ENCODE peak calls at places on chromosomes 7 and 10, in ten cellular contexts. B is fibroblast of lung; O is hepatocyte; Y is natural killer cell treated with Interleukin-12 subunit alpha and Interleukin-12 subunit beta and Interleukin-15 and Interleukin-18, amount 100 ng/mL, for 72 hours; Z is cardiac muscle cell; G is kidney tubule cell; J is IMR-90; I is hepatic stellate cell; D is memory B cell; M is renal cortical epithelial cell. U is an unnamed sample.

GRCh38 chr10:74906631-74907030 is 80.2 kb downstream of the KAT6B start:
- DNase-seq in I (no peak), M (no peak), Y (no peak), Z (no peak), D (no peak), J (no peak), G (no peak), O (no peak), B (no peak), U (no peak)

GRCh38 chr7:64654796-64655548 is 11.0 kb upstream of the ZNF107 start:
- DNase-seq in Z (no peak), G (no peak), O (no peak), Y (no peak), D (no peak), J (no peak), M (no peak), B (no peak), I (no peak), U (no peak)

GRCh38 chr10:34804306-34804705 is 10.8 kb downstream of the PARD3 start:
- DNase-seq in Z (no peak), G (peak), B (peak), D (no peak), M (peak), J (peak), Y (no peak), I (no peak), O (no peak), U (no peak)

GRCh38 chr7:17253885-17254284 is 44.6 kb upstream of the AHR start:
- DNase-seq in D (no peak), B (no peak), J (no peak), Z (no peak), Y (no peak), I (no peak), M (no peak), G (no peak), O (no peak), U (no peak)

GRCh38 chr7:4709187-4709586 is 27.1 kb downstream of the FOXK1 start:
- DNase-seq in G (no peak), I (no peak), B (no peak), Y (no peak), Z (no peak), J (no peak), M (no peak), D (no peak), O (no peak), U (no peak)

GRCh38 chr7:127391591-127392181 is 822 bp downstream of the ZNF800 start:
- DNase-seq in B (peak), I (peak), G (peak), Z (peak), O (peak), M (no peak), Y (peak), J (peak), D (peak), U (peak)

GRCh38 chr10:3624367-3624766 is 160.6 kb downstream of the KLF6 start:
- DNase-seq in J (peak), I (no peak), G (peak), B (peak), Z (no peak), M (peak), O (no peak), Y (no peak), D (no peak), U (no peak)

GRCh38 chr7:148142660-148143248 is 447.8 kb upstream of the C7orf33 start:
- DNase-seq in Z (peak), O (peak), M (peak), J (peak), Y (no peak), G (peak), D (no peak), B (no peak), I (peak), U (no peak)

GRCh38 chr10:122112625-122113160 is 123.7 kb downstream of the TACC2 start:
- DNase-seq in I (peak), G (peak), B (peak), Z (peak), M (peak), D (no peak), J (peak), Y (no peak), O (peak), U (no peak)

GRCh38 chr7:137923380-137923779 is 76.6 kb upstream of the DGKI start:
- DNase-seq in D (no peak), Z (no peak), M (no peak), J (peak), I (peak), G (peak), B (peak), Y (no peak), O (no peak), U (no peak)